ENCODE peak calls at places on chromosomes 1 and 21, in nine cellular contexts. L is AG08395, U is fibroblast of the conjunctiva, W is GM12864, H is anterior cingulate cortex, I is lower leg skin, V is A172, E is MM.1S, Q is neural progenitor cell. D is an unnamed sample.

GRCh38 chr21:34510148-34511142 is 1.6 kb downstream of the KCNE1 start:
- DNase-seq in L (peak; percentile 83), U (peak; percentile 53), W (no peak), H (peak; percentile 16), I (peak; percentile 91), V (peak; percentile 57), E (peak; percentile 74), Q (peak; percentile 82), D (no peak)

GRCh38 chr1:11531314-11531870 is 52.4 kb downstream of the DISP3 start:
- DNase-seq in L (no peak), U (no peak), W (no peak), H (no peak), I (peak; percentile 72), V (no peak), E (no peak), Q (peak; percentile 37), D (no peak)

GRCh38 chr1:235205687-235206086 is 44.6 kb upstream of the RBM34 start:
- DNase-seq in L (no peak), U (no peak), W (no peak), H (no peak), I (no peak), V (no peak), E (no peak), Q (no peak), D (no peak)

GRCh38 chr1:198156111-198156744 is 570 bp upstream of the NEK7 start:
- DNase-seq in L (peak; percentile 47), U (peak; percentile 74), W (peak; percentile 71), H (no peak), I (peak; percentile 92), V (peak; percentile 84), E (peak; percentile 90), Q (peak; percentile 73), D (no peak)

GRCh38 chr1:108858541-108858940 is 1.6 kb upstream of the AKNAD1 start:
- DNase-seq in L (no peak), U (no peak), W (no peak), H (no peak), I (no peak), V (no peak), E (no peak), Q (no peak), D (no peak)

GRCh38 chr1:36134805-36135339 is 9.8 kb upstream of the COL8A2 start:
- DNase-seq in L (peak; percentile 67), U (peak; percentile 47), W (no peak), H (peak; percentile 21), I (no peak), V (peak; percentile 41), E (no peak), Q (peak; percentile 84), D (no peak)

GRCh38 chr1:154808909-154809262 is 61.2 kb downstream of the KCNN3 start:
- DNase-seq in L (no peak), U (no peak), W (no peak), H (no peak), I (no peak), V (no peak), E (no peak), Q (no peak), D (no peak)

GRCh38 chr1:181089777-181090505 is 1.4 kb downstream of the IER5 start:
- DNase-seq in L (peak; percentile 41), U (no peak), W (peak; percentile 55), H (peak; percentile 23), I (peak; percentile 96), V (peak; percentile 71), E (peak; percentile 78), Q (peak; percentile 76), D (no peak)

GRCh38 chr1:9426291-9426711 is 113.0 kb upstream of the SLC25A33 start:
- DNase-seq in L (no peak), U (no peak), W (peak; percentile 96), H (no peak), I (no peak), V (no peak), E (peak; percentile 98), Q (no peak), D (peak; percentile 93)

GRCh38 chr1:204493882-204494280 is 724 bp downstream of the PIK3C2B start:
- DNase-seq in L (no peak), U (no peak), W (no peak), H (no peak), I (peak; percentile 90), V (peak; percentile 72), E (peak; percentile 75), Q (peak; percentile 64), D (no peak)

GRCh38 chr1:5109652-5110051 is 455.2 kb downstream of the AJAP1 start:
- DNase-seq in L (no peak), U (no peak), W (no peak), H (no peak), I (no peak), V (no peak), E (no peak), Q (peak; percentile 23), D (no peak)

GRCh38 chr1:112445591-112445990 is 49.6 kb downstream of the CTTNBP2NL start:
- DNase-seq in L (no peak), U (no peak), W (no peak), H (no peak), I (no peak), V (no peak), E (no peak), Q (no peak), D (no peak)

GRCh38 chr1:25460020-25460419 is 29.3 kb downstream of the MACO1 start:
- DNase-seq in L (no peak), U (no peak), W (no peak), H (no peak), I (no peak), V (no peak), E (no peak), Q (no peak), D (no peak)

GRCh38 chr1:43307458-43308158 is 6.8 kb downstream of the TIE1 start:
- DNase-seq in L (no peak), U (no peak), W (no peak), H (no peak), I (no peak), V (no peak), E (no peak), Q (no peak), D (no peak)

GRCh38 chr1:33297911-33298622 is 22.8 kb downstream of the A3GALT2 start:
- DNase-seq in L (no peak), U (no peak), W (no peak), H (no peak), I (no peak), V (no peak), E (no peak), Q (no peak), D (no peak)

GRCh38 chr1:151175910-151176309 is at the start of gene TMOD4:
- DNase-seq in L (peak; percentile 22), U (no peak), W (no peak), H (no peak), I (no peak), V (no peak), E (no peak), Q (peak; percentile 13), D (no peak)

GRCh38 chr1:48236716-48237470 is 14.4 kb downstream of the SLC5A9 start:
- DNase-seq in L (peak; percentile 75), U (peak; percentile 1), W (peak; percentile 2), H (no peak), I (no peak), V (peak; percentile 19), E (peak; percentile 28), Q (peak; percentile 57), D (no peak)

GRCh38 chr1:214439352-214440119 is 111.9 kb downstream of the PTPN14 start:
- DNase-seq in L (no peak), U (no peak), W (peak; percentile 76), H (no peak), I (no peak), V (peak; percentile 65), E (peak; percentile 96), Q (no peak), D (peak; percentile 60)

GRCh38 chr1:28193701-28194161 is 17.2 kb upstream of the PTAFR start:
- DNase-seq in L (no peak), U (no peak), W (no peak), H (no peak), I (peak; percentile 68), V (no peak), E (no peak), Q (no peak), D (no peak)

GRCh38 chr1:208086116-208086515 is 158.1 kb downstream of the PLXNA2 start:
- DNase-seq in L (peak; percentile 24), U (no peak), W (no peak), H (no peak), I (no peak), V (no peak), E (no peak), Q (no peak), D (no peak)

GRCh38 chr1:204523605-204524215 is 7.5 kb downstream of the MDM4 start:
- DNase-seq in L (no peak), U (no peak), W (no peak), H (no peak), I (no peak), V (peak; percentile 38), E (no peak), Q (no peak), D (no peak)